ENCODE peak calls at places on chromosomes 6 and 20, in ten cellular contexts. H is amygdala, V is stromal cell of bone marrow, I is cerebellar cortex, F is HEK293T, B is putamen, Y is choroid plexus epithelial cell, T is HL-60, Z is T-helper 1 cell, J is Peyer's patch. R is an unnamed sample.

GRCh38 chr6:90216081-90216977 is 80.3 kb downstream of the BACH2 start:
- DNase-seq in H (no peak), V (no peak), I (no peak), F (peak), B (no peak), Y (peak), T (no peak), Z (peak), J (peak), R (no peak)

GRCh38 chr20:10877345-10877744 is 203.5 kb upstream of the JAG1 start:
- DNase-seq in H (no peak), V (no peak), I (no peak), F (no peak), B (no peak), Y (no peak), T (no peak), Z (no peak), J (no peak), R (no peak)

GRCh38 chr6:30358340-30358679 is 13.4 kb downstream of the RPP21 start:
- DNase-seq in H (no peak), V (no peak), I (no peak), F (no peak), B (peak), Y (peak), T (no peak), Z (no peak), J (no peak), R (no peak)

GRCh38 chr6:167763056-167763944 is 63.4 kb upstream of the AFDN start:
- DNase-seq in H (no peak), V (no peak), I (no peak), F (no peak), B (no peak), Y (no peak), T (no peak), Z (no peak), J (no peak), R (no peak)

GRCh38 chr6:131292145-131292938 is 157.1 kb downstream of the AKAP7 start:
- DNase-seq in H (no peak), V (no peak), I (no peak), F (no peak), B (no peak), Y (no peak), T (no peak), Z (no peak), J (no peak), R (no peak)

GRCh38 chr20:37511605-37512275 is 9.3 kb upstream of the NNAT start:
- DNase-seq in H (no peak), V (peak), I (no peak), F (no peak), B (no peak), Y (peak), T (no peak), Z (no peak), J (no peak), R (no peak)

GRCh38 chr20:11117808-11118528 is 444.2 kb upstream of the JAG1 start:
- DNase-seq in H (no peak), V (peak), I (no peak), F (no peak), B (no peak), Y (peak), T (no peak), Z (no peak), J (no peak), R (no peak)

GRCh38 chr6:124234806-124235205 is 431.1 kb downstream of the NKAIN2 start:
- DNase-seq in H (no peak), V (no peak), I (peak), F (no peak), B (no peak), Y (no peak), T (no peak), Z (no peak), J (no peak), R (no peak)